ENCODE peak calls at places on chromosomes 1 and 21, in eight cellular contexts. R, O, P, Y, A, S, D and H are unnamed samples.

GRCh38 chr1:229098361-229098760 is 172.6 kb upstream of the RAB4A start:
- DNase-seq in P (no peak), S (no peak), O (no peak), A (no peak), D (no peak), R (no peak), Y (no peak), H (no peak)

GRCh38 chr21:20999567-21000169 is 1.5 kb downstream of the NCAM2 start:
- DNase-seq in D (peak), O (no peak), R (peak), S (no peak), Y (no peak), P (peak), A (no peak), H (peak)

GRCh38 chr1:53482441-53483153 is 23.4 kb downstream of the DMRTB1 start:
- DNase-seq in O (no peak), Y (no peak), S (no peak), P (no peak), R (no peak), A (no peak), D (no peak), H (no peak)

GRCh38 chr21:16979574-16979973 is 533.3 kb upstream of the CXADR start:
- DNase-seq in R (no peak), O (no peak), A (no peak), D (no peak), Y (no peak), S (no peak), P (no peak), H (no peak)

GRCh38 chr1:35269190-35269988 is 880 bp downstream of the ZMYM4 start:
- DNase-seq in P (no peak), Y (no peak), A (no peak), D (peak), R (no peak), S (no peak), O (no peak), H (peak)

GRCh38 chr1:204633665-204634064 is 51.9 kb downstream of the LRRN2 start:
- DNase-seq in D (no peak), Y (no peak), R (peak), A (no peak), O (no peak), P (no peak), S (no peak), H (no peak)

GRCh38 chr1:234962340-234962989 is 166.2 kb downstream of the TOMM20 start:
- DNase-seq in D (no peak), Y (no peak), A (no peak), O (peak), S (no peak), R (peak), P (no peak), H (no peak)

GRCh38 chr1:212593696-212594335 is 14.7 kb upstream of the ATF3 start:
- DNase-seq in P (no peak), S (no peak), R (no peak), A (no peak), D (no peak), Y (no peak), O (no peak), H (no peak)

GRCh38 chr1:42938596-42939184 is 20.0 kb downstream of the SLC2A1 start:
- DNase-seq in A (no peak), R (no peak), Y (no peak), S (no peak), P (no peak), D (no peak), O (no peak), H (no peak)

GRCh38 chr1:12608311-12608957 is 9.6 kb downstream of the DHRS3 start:
- DNase-seq in Y (no peak), O (no peak), S (no peak), P (no peak), D (no peak), A (no peak), R (no peak), H (no peak)